ENCODE peak calls at places on chromosomes 13 and 19, in ten cellular contexts. J is AG04449, A is tibial nerve, Y is thoracic aorta, O is vagina, V is Peyer's patch, Z is IMR-90, I is epithelial cell of esophagus, U is GM23338, E is body of pancreas. R is an unnamed sample.

GRCh38 chr19:495440-496332 is 600 bp upstream of the MADCAM1 start:
- DNase-seq in J (no peak), A (no peak), Y (no peak), O (no peak), V (no peak), Z (peak; percentile 39), I (no peak), U (peak; percentile 78), E (no peak), R (peak; percentile 44)

GRCh38 chr13:40558656-40559055 is 107.8 kb downstream of the FOXO1 start:
- DNase-seq in J (no peak), A (no peak), Y (no peak), O (no peak), V (no peak), Z (no peak), I (no peak), U (no peak), E (peak; percentile 40), R (peak; percentile 68)

GRCh38 chr13:113897161-113897560 is 33.3 kb upstream of the GAS6 start:
- DNase-seq in J (peak; percentile 95), A (no peak), Y (no peak), O (no peak), V (no peak), Z (peak; percentile 98), I (peak; percentile 90), U (no peak), E (no peak), R (peak; percentile 93)

GRCh38 chr13:83731113-83731512 is 151.2 kb downstream of the SLITRK1 start:
- DNase-seq in J (no peak), A (no peak), Y (no peak), O (no peak), V (no peak), Z (no peak), I (peak; percentile 43), U (no peak), E (no peak), R (no peak)

GRCh38 chr13:40390290-40391008 is 276.0 kb downstream of the FOXO1 start:
- DNase-seq in J (no peak), A (no peak), Y (no peak), O (no peak), V (no peak), Z (no peak), I (no peak), U (no peak), E (no peak), R (no peak)

GRCh38 chr13:41554626-41555386 is 97.5 kb downstream of the RGCC start:
- DNase-seq in J (no peak), A (no peak), Y (no peak), O (no peak), V (peak; percentile 77), Z (no peak), I (no peak), U (no peak), E (no peak), R (no peak)

GRCh38 chr13:99287544-99287943 is 19.7 kb downstream of the GPR183 start:
- DNase-seq in J (no peak), A (no peak), Y (no peak), O (no peak), V (no peak), Z (no peak), I (no peak), U (no peak), E (no peak), R (no peak)

GRCh38 chr19:3665681-3666544 is 34.4 kb downstream of the PIP5K1C start:
- DNase-seq in J (no peak), A (peak; percentile 42), Y (peak; percentile 27), O (no peak), V (peak; percentile 86), Z (no peak), I (peak; percentile 30), U (peak; percentile 61), E (peak; percentile 58), R (no peak)

GRCh38 chr13:49865174-49865573 is 71.0 kb downstream of the SPRYD7 start:
- DNase-seq in J (no peak), A (no peak), Y (no peak), O (no peak), V (no peak), Z (no peak), I (no peak), U (no peak), E (no peak), R (no peak)

GRCh38 chr19:42246869-42247630 is 4.6 kb upstream of the GSK3A start:
- DNase-seq in J (no peak), A (no peak), Y (no peak), O (no peak), V (no peak), Z (peak; percentile 10), I (no peak), U (no peak), E (no peak), R (no peak)

GRCh38 chr13:111488466-111489132 is 168.2 kb downstream of the TEX29 start:
- DNase-seq in J (no peak), A (no peak), Y (no peak), O (no peak), V (no peak), Z (no peak), I (no peak), U (no peak), E (no peak), R (no peak)

GRCh38 chr19:33580026-33580644 is 41.6 kb upstream of the CHST8 start:
- DNase-seq in J (no peak), A (no peak), Y (no peak), O (no peak), V (no peak), Z (no peak), I (no peak), U (no peak), E (peak; percentile 30), R (no peak)

GRCh38 chr19:30781047-30781446 is 408.9 kb downstream of the ZNF536 start:
- DNase-seq in J (no peak), A (no peak), Y (no peak), O (no peak), V (no peak), Z (no peak), I (no peak), U (no peak), E (no peak), R (no peak)

GRCh38 chr19:566403-566802 is 6.0 kb upstream of the BSG start:
- DNase-seq in J (no peak), A (no peak), Y (no peak), O (peak; percentile 93), V (no peak), Z (peak; percentile 31), I (no peak), U (peak; percentile 25), E (no peak), R (peak; percentile 90)

GRCh38 chr13:79642596-79642995 is 161.6 kb downstream of the NDFIP2 start:
- DNase-seq in J (no peak), A (no peak), Y (no peak), O (no peak), V (no peak), Z (no peak), I (no peak), U (peak; percentile 7), E (no peak), R (peak; percentile 13)

GRCh38 chr19:46718157-46718933 is 1.4 kb upstream of the PRKD2 start:
- DNase-seq in J (no peak), A (no peak), Y (no peak), O (no peak), V (peak; percentile 90), Z (no peak), I (peak; percentile 75), U (peak; percentile 73), E (peak; percentile 61), R (peak; percentile 34)

GRCh38 chr19:31261651-31262331 is 87.4 kb downstream of the TSHZ3 start:
- DNase-seq in J (no peak), A (no peak), Y (no peak), O (peak; percentile 29), V (no peak), Z (peak; percentile 38), I (no peak), U (no peak), E (no peak), R (peak; percentile 13)

DNA sequence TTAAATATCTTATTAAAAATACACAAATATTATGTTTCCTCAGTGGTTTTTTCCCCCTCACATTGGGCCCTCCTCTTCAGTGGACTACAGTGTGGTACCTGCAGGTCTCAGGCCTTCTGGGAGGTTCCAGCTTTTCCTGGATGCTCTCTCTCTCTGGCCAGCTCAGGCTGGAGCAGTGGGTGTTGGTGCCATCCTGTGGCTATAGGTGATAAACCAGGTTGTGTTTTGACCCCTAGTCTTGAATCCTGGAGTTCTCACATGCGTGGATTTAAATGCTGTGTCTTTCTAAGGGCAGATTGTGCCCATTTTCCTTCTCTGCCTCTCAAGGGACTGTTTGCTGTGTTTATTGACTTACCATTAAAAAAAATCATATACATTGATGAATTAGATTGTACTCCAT is 41.2 kb upstream of the ZNF527 start:
- DNase-seq in J (no peak), A (no peak), Y (no peak), O (no peak), V (no peak), Z (no peak), I (no peak), U (peak; percentile 67), E (no peak), R (peak; percentile 14)
- TF ChIP-seq CTCF in J (no peak), A (no peak), Y (no peak), O (no peak), V (no peak), Z (peak; percentile 7), I (peak; percentile 21), U (peak; percentile 51), E (peak; percentile 7), R (peak; percentile 17)

GRCh38 chr19:13100031-13100588 is 2.5 kb downstream of the LYL1 start:
- DNase-seq in J (no peak), A (no peak), Y (no peak), O (no peak), V (peak; percentile 69), Z (no peak), I (no peak), U (no peak), E (no peak), R (no peak)
- H3K4me3 ChIP-seq in J (no peak overlapping the region), A (peak overlapping the region; percentile 43), Y (no peak overlapping the region), O (peak overlapping the region; percentile 39), V (peak overlapping the region; percentile 66), Z (no peak overlapping the region), I (no peak overlapping the region), U (peak overlapping the region; percentile 59), E (no peak overlapping the region), R (no peak overlapping the region)

DNA sequence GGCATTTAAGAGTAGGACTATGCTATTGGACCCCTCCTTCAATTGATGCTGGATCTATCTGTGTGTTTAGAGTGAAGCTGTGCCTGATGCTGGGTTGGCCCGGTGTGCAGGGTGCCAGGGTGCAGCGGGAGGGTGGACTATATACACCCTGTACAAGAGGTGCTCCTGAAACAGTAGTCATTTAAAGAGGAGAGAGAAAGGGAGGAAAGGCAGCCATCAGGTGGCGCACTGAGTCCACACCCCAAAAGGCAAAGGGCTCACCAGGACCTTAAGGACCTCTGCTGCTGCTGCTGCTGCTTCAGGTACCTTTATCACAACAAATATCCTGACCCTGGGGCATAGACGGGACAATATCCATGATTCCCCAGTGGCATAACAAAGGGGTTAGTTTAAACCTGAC is 39.4 kb downstream of the ZNF136 start:
- DNase-seq in J (no peak), A (no peak), Y (no peak), O (no peak), V (peak; percentile 81), Z (no peak), I (peak; percentile 15), U (peak; percentile 81), E (peak; percentile 25), R (no peak)
- TF ChIP-seq CTCF in J (no peak), A (no peak), Y (no peak), O (no peak), V (no peak), Z (no peak), I (peak; percentile 25), U (peak; percentile 66), E (peak; percentile 49), R (no peak)

GRCh38 chr19:11598746-11599145 is 1.5 kb downstream of the ZNF627 start:
- DNase-seq in J (no peak), A (no peak), Y (no peak), O (no peak), V (no peak), Z (no peak), I (no peak), U (no peak), E (no peak), R (no peak)
- H3K4me3 ChIP-seq in J (no peak overlapping the region), A (no peak overlapping the region), Y (no peak overlapping the region), O (no peak overlapping the region), V (no peak overlapping the region), Z (no peak overlapping the region), I (no peak overlapping the region), U (peak overlapping the region; percentile 97), E (no peak overlapping the region), R (peak overlapping the region; percentile 94)